ENCODE peak calls at places on chromosome 1, in four cellular contexts. X is H1, G is GM12878, U is HepG2. A is an unnamed sample.

GRCh38 chr1:217896490-217896889 is 265.3 kb downstream of the SPATA17 start:
- DNase-seq in U (no peak), G (no peak), X (no peak), A (no peak)

GRCh38 chr1:188867614-188868013 is 1610.0 kb downstream of the BRINP3 start:
- DNase-seq in U (no peak), X (no peak), G (no peak), A (no peak)

GRCh38 chr1:210883821-210884220 is 250.1 kb downstream of the KCNH1 start:
- DNase-seq in G (no peak), X (no peak), U (no peak), A (no peak)

GRCh38 chr1:174659823-174660222 is 212.1 kb downstream of the GPR52 start:
- DNase-seq in X (no peak), U (peak), G (no peak), A (no peak)

GRCh38 chr1:64499966-64500365 is 30.0 kb downstream of the CACHD1 start:
- DNase-seq in G (no peak), U (no peak), X (no peak), A (no peak)

GRCh38 chr1:94514095-94514727 is 27.3 kb downstream of the F3 start:
- DNase-seq in U (peak), G (no peak), X (peak), A (peak)

GRCh38 chr1:211518330-211519289 is 26.6 kb upstream of the RD3 start:
- DNase-seq in U (no peak), G (peak), X (no peak), A (no peak)

GRCh38 chr1:27632387-27633297 is 2.3 kb downstream of the FGR start:
- DNase-seq in G (peak), X (no peak), U (no peak), A (no peak)

GRCh38 chr1:207025144-207025880 is 7.2 kb downstream of the C1orf116 start:
- DNase-seq in X (peak), U (peak), G (no peak), A (peak)

GRCh38 chr1:93034397-93034796 is 44.7 kb upstream of the MTF2 start:
- DNase-seq in U (no peak), X (no peak), G (no peak), A (no peak)

GRCh38 chr1:54800041-54800898 is 853 bp downstream of the TTC22 start:
- DNase-seq in U (no peak), G (no peak), X (peak), A (no peak)

DNA sequence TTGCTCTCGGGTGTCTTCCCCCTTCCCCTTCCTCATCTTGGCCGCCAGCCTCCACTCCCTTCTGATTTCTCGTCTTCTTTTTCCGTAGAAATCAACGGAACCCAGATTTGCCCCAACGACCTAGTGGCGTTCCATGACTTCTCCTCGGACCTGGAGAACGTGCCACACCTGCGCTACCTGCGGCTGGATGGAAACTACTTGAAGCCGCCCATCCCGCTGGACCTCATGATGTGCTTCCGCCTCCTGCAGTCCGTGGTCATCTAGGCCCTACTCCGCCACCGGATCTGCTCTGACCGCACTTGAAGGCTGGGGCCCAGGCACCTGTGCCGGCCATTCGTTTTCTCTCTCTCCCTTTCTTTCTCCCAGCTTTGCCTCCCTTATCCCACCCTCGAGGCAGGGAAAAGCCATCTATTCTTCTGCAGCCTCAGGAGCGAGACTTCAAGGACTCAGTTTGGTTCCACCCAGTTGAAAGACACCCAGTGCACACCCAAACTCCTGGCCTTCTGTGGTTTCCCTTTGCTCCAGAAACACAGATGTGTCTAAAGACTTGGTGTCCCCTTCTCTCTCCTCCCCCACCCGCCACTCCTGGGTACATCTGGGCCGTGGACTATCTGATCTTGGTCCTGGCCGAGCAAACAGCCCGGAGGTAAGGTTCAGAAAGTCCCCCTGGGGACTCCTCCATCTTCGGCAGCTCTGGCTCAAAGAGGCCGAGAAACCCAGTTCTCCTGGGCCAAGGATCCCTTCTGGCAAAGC is 7.2 kb upstream of the OPTC start:
- DNase-seq in X (no peak), G (no peak), U (no peak), A (no peak)
- TF ChIP-seq SUZ12 in X (no peak), G (no peak), U (no peak), A (no peak)

GRCh38 chr1:12005488-12006166 is 13.7 kb upstream of the MIIP start:
- DNase-seq in G (no peak), X (no peak), U (no peak), A (no peak)
- H3K9ac ChIP-seq in G (peak), X (no peak), U (no peak), A (no peak)

GRCh38 chr1:151816964-151817730 is 11.9 kb upstream of the LINGO4 start:
- DNase-seq in U (no peak), X (no peak), G (no peak), A (no peak)
- TF ChIP-seq SUZ12 in U (no peak), X (no peak), G (no peak), A (no peak)

GRCh38 chr1:204577794-204578478 is 61.7 kb downstream of the MDM4 start:
- DNase-seq in G (no peak), U (no peak), X (no peak), A (no peak)

GRCh38 chr1:204579681-204580080 is 63.5 kb downstream of the MDM4 start:
- DNase-seq in G (no peak), X (no peak), U (no peak), A (no peak)

GRCh38 chr1:204580862-204581261 is 64.7 kb downstream of the MDM4 start:
- DNase-seq in X (no peak), G (no peak), U (no peak), A (no peak)

GRCh38 chr1:204576422-204576821 is 60.2 kb downstream of the MDM4 start:
- DNase-seq in U (no peak), X (no peak), G (no peak), A (no peak)

DNA sequence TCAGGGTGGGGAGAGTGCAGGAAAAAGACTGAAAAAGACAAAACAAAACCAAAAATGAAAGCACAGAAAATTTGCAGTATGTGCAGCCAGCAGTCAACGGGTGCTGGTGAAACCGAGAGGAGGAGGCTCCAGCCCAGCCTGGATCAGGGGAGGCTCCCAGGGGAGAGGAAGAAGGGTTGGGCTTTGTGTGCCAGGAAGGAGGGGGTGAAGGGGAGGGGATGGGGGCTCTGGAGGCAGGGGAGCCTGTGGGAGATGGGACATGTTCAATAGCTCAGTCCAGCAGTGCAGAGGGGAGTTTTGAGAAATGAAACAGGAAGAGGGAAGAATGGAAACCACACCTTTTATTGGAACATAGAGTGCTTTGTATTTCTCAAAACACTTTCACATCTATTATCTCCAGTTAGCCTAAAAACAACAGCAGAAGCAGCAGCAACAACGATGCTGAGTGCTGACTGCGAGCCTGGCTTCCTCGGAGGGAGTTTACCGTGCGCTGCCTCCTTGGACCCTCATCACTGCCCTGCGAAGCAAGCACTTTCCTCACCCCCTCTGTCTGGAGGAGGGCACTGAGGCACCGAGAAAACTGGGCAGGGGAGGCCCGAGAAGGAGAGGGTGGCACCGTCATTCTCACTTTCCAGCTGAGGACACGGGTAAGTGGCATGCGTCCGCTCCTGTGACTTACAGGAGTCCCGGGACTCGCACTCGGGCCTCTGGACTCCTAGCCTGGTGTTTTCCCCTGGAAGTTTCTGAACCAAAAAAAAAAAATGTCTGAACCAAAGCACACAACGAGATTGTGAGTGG is 62.9 kb downstream of the MDM4 start:
- DNase-seq in U (no peak), G (peak), X (no peak), A (no peak)
- H3K9ac ChIP-seq in U (no peak), G (peak), X (no peak), A (no peak)

DNA sequence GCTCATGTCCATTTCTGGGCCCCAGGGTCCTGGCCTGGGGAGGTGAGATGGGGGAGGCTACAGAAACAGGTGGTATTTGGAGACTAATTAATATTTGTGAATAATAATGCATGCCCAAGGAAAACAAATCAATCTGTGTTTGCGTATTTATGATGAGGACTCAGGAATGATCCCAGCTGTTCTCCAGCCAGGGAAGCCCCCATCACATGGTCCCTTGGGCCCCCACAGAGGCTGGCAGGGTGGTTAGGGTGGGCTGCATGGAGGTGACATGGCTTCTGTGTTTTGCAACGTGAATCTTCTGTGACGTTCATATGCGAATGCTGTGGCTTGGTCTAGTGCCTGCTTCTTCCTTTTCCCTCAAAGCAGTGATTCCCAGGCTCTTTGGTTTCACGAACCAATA is 10.5 kb downstream of the PTPRF start:
- DNase-seq in G (no peak), U (no peak), X (no peak), A (no peak)
- TF ChIP-seq SUZ12 in G (no peak), U (no peak), X (no peak), A (no peak)

DNA sequence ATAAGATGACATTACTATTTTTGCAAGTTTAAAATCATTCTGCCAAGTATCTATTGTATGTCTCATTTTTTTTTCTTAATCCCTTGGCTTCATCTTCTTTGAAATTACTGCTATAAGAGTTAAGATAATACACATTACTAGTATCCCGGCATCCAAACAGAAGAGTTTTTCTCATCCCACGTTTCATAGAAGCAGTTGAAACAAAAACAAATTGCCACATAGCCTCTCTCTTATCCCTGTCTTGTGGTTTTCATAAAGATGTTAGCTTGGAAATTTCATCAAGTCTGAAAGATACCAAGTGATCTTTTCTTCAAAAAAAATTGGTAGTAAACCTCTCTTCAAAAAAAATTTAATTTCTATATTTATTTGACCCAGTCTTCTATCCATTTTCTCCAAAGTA is 465.2 kb upstream of the PTBP2 start:
- DNase-seq in G (no peak), U (no peak), X (no peak), A (no peak)
- H3K9ac ChIP-seq in G (no peak), U (no peak), X (no peak), A (no peak)

GRCh38 chr1:39850606-39851216 is 32.6 kb downstream of the TRIT1 start:
- DNase-seq in U (no peak), G (no peak), X (no peak), A (no peak)

GRCh38 chr1:39854738-39855137 is 28.6 kb downstream of the TRIT1 start:
- DNase-seq in U (no peak), X (no peak), G (no peak), A (no peak)

GRCh38 chr1:39854314-39854713 is 29.0 kb downstream of the TRIT1 start:
- DNase-seq in U (no peak), G (no peak), X (no peak), A (no peak)

GRCh38 chr1:39852876-39853275 is 30.4 kb downstream of the TRIT1 start:
- DNase-seq in G (no peak), U (no peak), X (no peak), A (no peak)

GRCh38 chr1:39852214-39852791 is 31.0 kb downstream of the TRIT1 start:
- DNase-seq in U (peak), G (no peak), X (no peak), A (no peak)
- TF ChIP-seq SUZ12 in U (no peak), G (no peak), X (no peak), A (no peak)

DNA sequence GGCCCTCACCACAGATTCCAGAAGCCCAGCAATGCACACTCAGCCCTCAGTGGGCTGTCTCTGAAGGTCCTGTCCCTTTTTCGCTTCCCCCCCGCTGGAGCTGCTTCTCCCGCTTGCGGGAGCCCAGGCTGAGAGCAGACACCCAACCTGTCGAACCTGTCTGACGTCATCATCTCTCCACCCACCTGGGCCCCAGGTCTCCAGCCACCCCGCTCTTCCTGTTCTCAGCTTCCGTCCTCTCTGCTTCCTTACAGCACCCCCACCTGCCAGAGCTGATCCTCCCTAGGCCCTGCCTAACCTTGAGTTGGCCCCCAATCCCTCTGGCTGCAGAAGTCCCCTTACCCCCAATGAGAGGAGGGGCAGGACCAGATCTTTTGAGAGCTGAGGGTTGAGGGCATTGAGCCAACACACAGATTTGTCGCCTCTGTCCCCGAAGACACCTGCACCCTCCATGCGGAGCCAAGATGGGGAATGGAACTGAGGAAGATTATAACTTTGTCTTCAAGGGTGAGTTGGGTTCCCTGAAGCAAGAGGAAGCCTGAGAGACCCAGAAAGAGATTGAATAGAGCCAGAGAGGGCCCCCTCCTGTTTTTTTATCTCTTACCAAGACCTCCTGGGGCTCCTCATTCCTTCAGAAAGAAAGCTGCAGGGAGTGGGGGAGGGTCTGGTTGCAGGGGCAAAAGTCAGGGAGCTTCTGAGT is at the start of gene RAB25:
- DNase-seq in U (no peak), X (peak), G (no peak), A (peak)
- H3K9ac ChIP-seq in U (no peak), X (no peak), G (no peak), A (peak)

A was measured in NT2/D1.